ENCODE peak calls at places on chromosome 4, in eight cellular contexts. T is mucosa of descending colon; X is HFFc6; I is heart right ventricle; W is GM23248; Q is activated CD4-positive, alpha-beta T cell treated with anti-CD3 and anti-CD28 coated beads for 4 hours; C is NCI-H460; J is iPS-NIHi11. E is an unnamed sample.

GRCh38 chr4:75715105-75715799 is 9.1 kb upstream of the USO1 start:
- DNase-seq in T (no peak), X (peak; percentile 46), I (no peak), W (peak; percentile 79), Q (no peak), C (no peak), J (no peak), E (no peak)

GRCh38 chr4:24533364-24533763 is 51.0 kb downstream of the DHX15 start:
- DNase-seq in T (no peak), X (peak; percentile 29), I (no peak), W (peak; percentile 19), Q (no peak), C (no peak), J (no peak), E (no peak)

GRCh38 chr4:150242820-150243458 is 164.7 kb downstream of the DCLK2 start:
- DNase-seq in T (peak; percentile 58), X (peak; percentile 45), I (no peak), W (peak; percentile 49), Q (no peak), C (no peak), J (peak; percentile 70), E (peak; percentile 69)

GRCh38 chr4:157300678-157301077 is 80.2 kb downstream of the GRIA2 start:
- DNase-seq in T (no peak), X (no peak), I (no peak), W (no peak), Q (no peak), C (no peak), J (no peak), E (no peak)

GRCh38 chr4:100960232-100960631 is 387.1 kb downstream of the PPP3CA start:
- DNase-seq in T (no peak), X (no peak), I (no peak), W (no peak), Q (no peak), C (no peak), J (no peak), E (no peak)

GRCh38 chr4:93646225-93646930 is 182.2 kb upstream of the ATOH1 start:
- DNase-seq in T (peak; percentile 2), X (no peak), I (no peak), W (no peak), Q (no peak), C (peak; percentile 0), J (no peak), E (no peak)

GRCh38 chr4:165612936-165613335 is 234.1 kb downstream of the CPE start:
- DNase-seq in T (no peak), X (no peak), I (no peak), W (no peak), Q (no peak), C (no peak), J (no peak), E (no peak)

GRCh38 chr4:117692538-117692937 is 341.7 kb upstream of the NDST3 start:
- DNase-seq in T (no peak), X (no peak), I (no peak), W (no peak), Q (no peak), C (no peak), J (no peak), E (no peak)

GRCh38 chr4:127936974-127937373 is 28.0 kb downstream of the MFSD8 start:
- DNase-seq in T (no peak), X (peak; percentile 53), I (no peak), W (peak; percentile 74), Q (no peak), C (no peak), J (no peak), E (no peak)

GRCh38 chr4:3415471-3416141 is 26.2 kb upstream of the HGFAC start:
- DNase-seq in T (no peak), X (no peak), I (peak; percentile 7), W (no peak), Q (no peak), C (no peak), J (peak; percentile 24), E (no peak)

GRCh38 chr4:25002679-25003078 is 28.1 kb downstream of the LGI2 start:
- DNase-seq in T (no peak), X (no peak), I (no peak), W (peak; percentile 56), Q (no peak), C (no peak), J (no peak), E (no peak)

GRCh38 chr4:1469596-1470392 is 63.6 kb upstream of the NKX1-1 start:
- DNase-seq in T (no peak), X (no peak), I (peak; percentile 7), W (no peak), Q (no peak), C (no peak), J (no peak), E (no peak)

E was measured in neural progenitor cell.